ENCODE peak calls at places on chromosome 4, in six cellular contexts. One of them, this sample, is unnamed.

GRCh38 chr4:2072971-2073807 is 14.1 kb downstream of the NAT8L start:
- DNase-seq in cardiac muscle cell: no peak
- DNase-seq in fibroblast of pulmonary artery: no peak
- DNase-seq in choroid plexus epithelial cell: no peak
- DNase-seq in WERI-Rb-1: no peak
- DNase-seq in fibroblast of lung: no peak
- DNase-seq in this sample: no peak

GRCh38 chr4:6730603-6731300 is 14.8 kb downstream of the BLOC1S4 start:
- DNase-seq in cardiac muscle cell: no peak
- DNase-seq in choroid plexus epithelial cell: no peak
- DNase-seq in WERI-Rb-1: peak
- DNase-seq in fibroblast of pulmonary artery: no peak
- DNase-seq in fibroblast of lung: no peak
- DNase-seq in this sample: no peak

GRCh38 chr4:148090503-148091476 is 351.4 kb downstream of the NR3C2 start:
- DNase-seq in choroid plexus epithelial cell: no peak
- DNase-seq in WERI-Rb-1: no peak
- DNase-seq in fibroblast of pulmonary artery: no peak
- DNase-seq in cardiac muscle cell: no peak
- DNase-seq in fibroblast of lung: no peak
- DNase-seq in this sample: no peak

GRCh38 chr4:121164291-121164690 is at the start of gene TNIP3:
- DNase-seq in fibroblast of pulmonary artery: peak
- DNase-seq in choroid plexus epithelial cell: peak
- DNase-seq in fibroblast of lung: no peak
- DNase-seq in cardiac muscle cell: peak
- DNase-seq in WERI-Rb-1: no peak
- DNase-seq in this sample: peak

GRCh38 chr4:22077571-22077970 is 129.0 kb upstream of the KCNIP4 start:
- DNase-seq in fibroblast of lung: no peak
- DNase-seq in cardiac muscle cell: no peak
- DNase-seq in fibroblast of pulmonary artery: no peak
- DNase-seq in choroid plexus epithelial cell: no peak
- DNase-seq in WERI-Rb-1: no peak
- DNase-seq in this sample: peak

GRCh38 chr4:184274288-184274951 is 56.7 kb upstream of the ENPP6 start:
- DNase-seq in fibroblast of lung: no peak
- DNase-seq in cardiac muscle cell: no peak
- DNase-seq in choroid plexus epithelial cell: no peak
- DNase-seq in fibroblast of pulmonary artery: no peak
- DNase-seq in WERI-Rb-1: peak
- DNase-seq in this sample: no peak

GRCh38 chr4:97500423-97500822 is 642.9 kb downstream of the STPG2 start:
- DNase-seq in fibroblast of pulmonary artery: no peak
- DNase-seq in cardiac muscle cell: no peak
- DNase-seq in fibroblast of lung: no peak
- DNase-seq in WERI-Rb-1: no peak
- DNase-seq in choroid plexus epithelial cell: no peak
- DNase-seq in this sample: no peak

GRCh38 chr4:912548-913279 is 19.4 kb downstream of the GAK start:
- DNase-seq in WERI-Rb-1: no peak
- DNase-seq in choroid plexus epithelial cell: no peak
- DNase-seq in fibroblast of pulmonary artery: no peak
- DNase-seq in cardiac muscle cell: no peak
- DNase-seq in fibroblast of lung: no peak
- DNase-seq in this sample: no peak

GRCh38 chr4:60724623-60725022 is 475.5 kb upstream of the ADGRL3 start:
- DNase-seq in cardiac muscle cell: peak
- DNase-seq in WERI-Rb-1: no peak
- DNase-seq in fibroblast of pulmonary artery: peak
- DNase-seq in choroid plexus epithelial cell: peak
- DNase-seq in fibroblast of lung: peak
- DNase-seq in this sample: peak

GRCh38 chr4:26568446-26568994 is 15.4 kb upstream of the TBC1D19 start:
- DNase-seq in fibroblast of pulmonary artery: peak
- DNase-seq in fibroblast of lung: peak
- DNase-seq in cardiac muscle cell: peak
- DNase-seq in choroid plexus epithelial cell: peak
- DNase-seq in WERI-Rb-1: no peak
- DNase-seq in this sample: peak

GRCh38 chr4:121072836-121073362 is 564 bp upstream of the NDNF start:
- DNase-seq in choroid plexus epithelial cell: peak
- DNase-seq in WERI-Rb-1: peak
- DNase-seq in fibroblast of pulmonary artery: no peak
- DNase-seq in fibroblast of lung: no peak
- DNase-seq in cardiac muscle cell: no peak
- DNase-seq in this sample: no peak

GRCh38 chr4:27081675-27082579 is 221.3 kb downstream of the STIM2 start:
- DNase-seq in cardiac muscle cell: no peak
- DNase-seq in WERI-Rb-1: no peak
- DNase-seq in choroid plexus epithelial cell: no peak
- DNase-seq in fibroblast of pulmonary artery: no peak
- DNase-seq in fibroblast of lung: no peak
- DNase-seq in this sample: no peak

GRCh38 chr4:115918149-115918548 is 804.7 kb upstream of the NDST4 start:
- DNase-seq in fibroblast of pulmonary artery: no peak
- DNase-seq in WERI-Rb-1: no peak
- DNase-seq in cardiac muscle cell: no peak
- DNase-seq in choroid plexus epithelial cell: no peak
- DNase-seq in fibroblast of lung: no peak
- DNase-seq in this sample: no peak

GRCh38 chr4:10733486-10733885 is 48.9 kb upstream of the CLNK start:
- DNase-seq in cardiac muscle cell: no peak
- DNase-seq in fibroblast of lung: no peak
- DNase-seq in choroid plexus epithelial cell: no peak
- DNase-seq in WERI-Rb-1: no peak
- DNase-seq in fibroblast of pulmonary artery: no peak
- DNase-seq in this sample: no peak

GRCh38 chr4:138398297-138398696 is 156.1 kb upstream of the SLC7A11 start:
- DNase-seq in WERI-Rb-1: no peak
- DNase-seq in choroid plexus epithelial cell: peak
- DNase-seq in fibroblast of pulmonary artery: peak
- DNase-seq in cardiac muscle cell: no peak
- DNase-seq in fibroblast of lung: no peak
- DNase-seq in this sample: peak

GRCh38 chr4:612052-612748 is 13.2 kb upstream of the PDE6B start:
- DNase-seq in cardiac muscle cell: no peak
- DNase-seq in WERI-Rb-1: no peak
- DNase-seq in choroid plexus epithelial cell: no peak
- DNase-seq in fibroblast of pulmonary artery: no peak
- DNase-seq in fibroblast of lung: no peak
- DNase-seq in this sample: no peak

GRCh38 chr4:73161527-73162185 is 92.1 kb upstream of the COX18 start:
- DNase-seq in choroid plexus epithelial cell: no peak
- DNase-seq in fibroblast of pulmonary artery: peak
- DNase-seq in WERI-Rb-1: no peak
- DNase-seq in fibroblast of lung: no peak
- DNase-seq in cardiac muscle cell: no peak
- DNase-seq in this sample: no peak

GRCh38 chr4:97139796-97140195 is 1003.5 kb downstream of the STPG2 start:
- DNase-seq in WERI-Rb-1: no peak
- DNase-seq in fibroblast of lung: no peak
- DNase-seq in choroid plexus epithelial cell: no peak
- DNase-seq in cardiac muscle cell: no peak
- DNase-seq in fibroblast of pulmonary artery: no peak
- DNase-seq in this sample: no peak

GRCh38 chr4:96103086-96103485 is 263.2 kb downstream of the PDHA2 start:
- DNase-seq in fibroblast of lung: peak
- DNase-seq in choroid plexus epithelial cell: peak
- DNase-seq in fibroblast of pulmonary artery: peak
- DNase-seq in WERI-Rb-1: no peak
- DNase-seq in cardiac muscle cell: peak
- DNase-seq in this sample: peak
- H3K4me3 ChIP-seq in fibroblast of lung: no peak
- H3K4me3 ChIP-seq in choroid plexus epithelial cell: no peak
- H3K4me3 ChIP-seq in fibroblast of pulmonary artery: no peak
- H3K4me3 ChIP-seq in WERI-Rb-1: no peak
- H3K4me3 ChIP-seq in cardiac muscle cell: no peak
- H3K4me3 ChIP-seq in this sample: no peak

DNA sequence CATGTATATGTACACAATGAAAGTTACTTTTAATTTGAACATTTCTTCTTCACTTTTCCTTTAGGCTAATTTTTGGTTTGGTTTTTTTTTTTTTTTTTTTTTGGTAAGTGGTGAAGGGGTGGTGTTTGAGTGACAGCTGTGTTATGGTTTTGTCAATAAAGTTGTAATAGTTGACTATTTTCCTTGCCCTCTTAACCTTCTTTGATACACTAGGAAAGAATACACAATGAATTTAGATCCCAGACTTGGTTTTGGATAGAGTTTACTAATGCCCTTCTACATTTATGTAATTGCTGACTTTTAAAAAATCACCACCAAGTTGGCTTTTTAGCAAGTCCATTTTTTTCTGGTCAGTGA is 38.1 kb upstream of the MSMO1 start:
- DNase-seq in fibroblast of lung: no peak
- DNase-seq in fibroblast of pulmonary artery: no peak
- DNase-seq in cardiac muscle cell: no peak
- DNase-seq in WERI-Rb-1: no peak
- DNase-seq in choroid plexus epithelial cell: no peak
- DNase-seq in this sample: no peak
- TF ChIP-seq CTCF in fibroblast of lung: no peak
- TF ChIP-seq CTCF in fibroblast of pulmonary artery: no peak
- TF ChIP-seq CTCF in cardiac muscle cell: no peak
- TF ChIP-seq CTCF in WERI-Rb-1: no peak
- TF ChIP-seq CTCF in choroid plexus epithelial cell: no peak
- TF ChIP-seq CTCF in this sample: no peak

GRCh38 chr4:108433832-108434231 is 186.5 kb upstream of the RPL34 start:
- DNase-seq in fibroblast of lung: peak
- DNase-seq in fibroblast of pulmonary artery: no peak
- DNase-seq in WERI-Rb-1: no peak
- DNase-seq in choroid plexus epithelial cell: peak
- DNase-seq in cardiac muscle cell: no peak
- DNase-seq in this sample: peak
- H3K4me3 ChIP-seq in fibroblast of lung: no peak
- H3K4me3 ChIP-seq in fibroblast of pulmonary artery: no peak
- H3K4me3 ChIP-seq in WERI-Rb-1: no peak
- H3K4me3 ChIP-seq in choroid plexus epithelial cell: no peak
- H3K4me3 ChIP-seq in cardiac muscle cell: no peak
- H3K4me3 ChIP-seq in this sample: no peak

GRCh38 chr4:181582595-181582994 is 660.6 kb upstream of the TENM3 start:
- DNase-seq in fibroblast of pulmonary artery: no peak
- DNase-seq in fibroblast of lung: no peak
- DNase-seq in WERI-Rb-1: no peak
- DNase-seq in choroid plexus epithelial cell: no peak
- DNase-seq in cardiac muscle cell: no peak
- DNase-seq in this sample: no peak
- TF ChIP-seq CTCF in fibroblast of pulmonary artery: no peak
- TF ChIP-seq CTCF in fibroblast of lung: no peak
- TF ChIP-seq CTCF in WERI-Rb-1: peak
- TF ChIP-seq CTCF in choroid plexus epithelial cell: peak
- TF ChIP-seq CTCF in cardiac muscle cell: no peak
- TF ChIP-seq CTCF in this sample: no peak

DNA sequence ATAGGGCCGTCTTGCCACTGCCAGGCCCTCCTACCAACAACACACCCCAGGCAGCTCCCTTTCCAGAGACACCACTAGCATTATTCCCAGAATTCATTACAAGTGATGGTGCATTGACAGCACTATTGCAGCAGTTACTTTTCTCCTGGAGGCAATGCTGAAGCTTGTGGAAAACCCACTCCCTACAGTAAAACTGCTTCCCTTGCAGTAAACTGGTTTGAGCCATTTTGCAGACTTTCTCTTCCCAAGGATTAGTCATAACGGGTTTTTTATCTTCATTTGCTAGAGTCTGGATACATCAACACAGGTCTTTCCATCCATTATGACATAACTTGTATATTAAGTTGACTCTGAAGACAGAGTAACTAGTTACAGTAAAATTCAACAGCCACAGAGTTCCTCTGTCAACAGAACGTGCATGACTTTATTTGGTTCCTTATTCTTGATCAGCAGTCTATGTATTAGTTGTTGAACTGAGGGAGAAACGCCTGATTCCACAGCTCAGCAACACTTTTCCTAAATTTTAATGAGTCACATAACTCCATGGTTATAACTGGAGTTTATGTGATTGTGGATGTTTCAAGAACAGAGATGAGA is 2.2 kb downstream of the ANKRD50 start:
- DNase-seq in cardiac muscle cell: peak
- DNase-seq in fibroblast of lung: no peak
- DNase-seq in WERI-Rb-1: no peak
- DNase-seq in choroid plexus epithelial cell: peak
- DNase-seq in fibroblast of pulmonary artery: peak
- DNase-seq in this sample: peak
- H3K4me3 ChIP-seq in cardiac muscle cell: peak
- H3K4me3 ChIP-seq in fibroblast of lung: peak
- H3K4me3 ChIP-seq in WERI-Rb-1: no peak
- H3K4me3 ChIP-seq in choroid plexus epithelial cell: peak
- H3K4me3 ChIP-seq in fibroblast of pulmonary artery: peak
- H3K4me3 ChIP-seq in this sample: peak

GRCh38 chr4:119100640-119101039 is 35.0 kb upstream of the MYOZ2 start:
- DNase-seq in choroid plexus epithelial cell: no peak
- DNase-seq in fibroblast of lung: no peak
- DNase-seq in WERI-Rb-1: no peak
- DNase-seq in cardiac muscle cell: no peak
- DNase-seq in fibroblast of pulmonary artery: peak
- DNase-seq in this sample: no peak
- TF ChIP-seq CTCF in choroid plexus epithelial cell: no peak
- TF ChIP-seq CTCF in fibroblast of lung: no peak
- TF ChIP-seq CTCF in WERI-Rb-1: no peak
- TF ChIP-seq CTCF in cardiac muscle cell: no peak
- TF ChIP-seq CTCF in fibroblast of pulmonary artery: no peak
- TF ChIP-seq CTCF in this sample: no peak

GRCh38 chr4:125254111-125254510 is 60.6 kb upstream of the FAT4 start:
- DNase-seq in cardiac muscle cell: peak
- DNase-seq in WERI-Rb-1: no peak
- DNase-seq in fibroblast of pulmonary artery: peak
- DNase-seq in fibroblast of lung: peak
- DNase-seq in choroid plexus epithelial cell: peak
- DNase-seq in this sample: peak
- H3K4me3 ChIP-seq in cardiac muscle cell: no peak
- H3K4me3 ChIP-seq in WERI-Rb-1: no peak
- H3K4me3 ChIP-seq in fibroblast of pulmonary artery: no peak
- H3K4me3 ChIP-seq in fibroblast of lung: no peak
- H3K4me3 ChIP-seq in choroid plexus epithelial cell: no peak
- H3K4me3 ChIP-seq in this sample: no peak